ENCODE peak calls at places on chromosomes 3 and 15, in eight cellular contexts. One of them, this sample, is unnamed.

GRCh38 chr3:124600765-124601164 is 129.5 kb upstream of the UMPS start:
- DNase-seq in ovary: no peak
- DNase-seq in caudate nucleus: no peak
- DNase-seq in activated T-helper 1 cell treated with anti-CD3 and anti-CD28 coated beads, Interleukin-2, amount 50 U/mL, for 16 hours: no peak
- DNase-seq in kidney epithelial cell: no peak
- DNase-seq in LHCN-M2: no peak
- DNase-seq in T-helper 2 cell: no peak
- DNase-seq in HFFc6: no peak
- DNase-seq in this sample: no peak

GRCh38 chr3:185225523-185225922 is 28.3 kb downstream of the EHHADH start:
- DNase-seq in kidney epithelial cell: peak
- DNase-seq in ovary: no peak
- DNase-seq in HFFc6: peak
- DNase-seq in LHCN-M2: peak
- DNase-seq in T-helper 2 cell: no peak
- DNase-seq in activated T-helper 1 cell treated with anti-CD3 and anti-CD28 coated beads, Interleukin-2, amount 50 U/mL, for 16 hours: no peak
- DNase-seq in caudate nucleus: no peak
- DNase-seq in this sample: no peak

GRCh38 chr15:64456634-64457108 is 3.7 kb upstream of the ZNF609 start:
- DNase-seq in kidney epithelial cell: no peak
- DNase-seq in caudate nucleus: no peak
- DNase-seq in T-helper 2 cell: no peak
- DNase-seq in LHCN-M2: no peak
- DNase-seq in ovary: no peak
- DNase-seq in HFFc6: no peak
- DNase-seq in activated T-helper 1 cell treated with anti-CD3 and anti-CD28 coated beads, Interleukin-2, amount 50 U/mL, for 16 hours: no peak
- DNase-seq in this sample: no peak

GRCh38 chr15:40470423-40471104 is at the start of gene CHST14:
- DNase-seq in kidney epithelial cell: no peak
- DNase-seq in ovary: peak
- DNase-seq in activated T-helper 1 cell treated with anti-CD3 and anti-CD28 coated beads, Interleukin-2, amount 50 U/mL, for 16 hours: peak
- DNase-seq in HFFc6: peak
- DNase-seq in LHCN-M2: peak
- DNase-seq in caudate nucleus: peak
- DNase-seq in T-helper 2 cell: peak
- DNase-seq in this sample: peak

GRCh38 chr3:161132391-161132790 is 27.2 kb upstream of the B3GALNT1 start:
- DNase-seq in kidney epithelial cell: no peak
- DNase-seq in activated T-helper 1 cell treated with anti-CD3 and anti-CD28 coated beads, Interleukin-2, amount 50 U/mL, for 16 hours: no peak
- DNase-seq in caudate nucleus: no peak
- DNase-seq in LHCN-M2: no peak
- DNase-seq in HFFc6: no peak
- DNase-seq in ovary: no peak
- DNase-seq in T-helper 2 cell: no peak
- DNase-seq in this sample: no peak

GRCh38 chr3:8455451-8456117 is 46.0 kb upstream of the LMCD1 start:
- DNase-seq in T-helper 2 cell: no peak
- DNase-seq in ovary: no peak
- DNase-seq in caudate nucleus: no peak
- DNase-seq in HFFc6: no peak
- DNase-seq in LHCN-M2: no peak
- DNase-seq in activated T-helper 1 cell treated with anti-CD3 and anti-CD28 coated beads, Interleukin-2, amount 50 U/mL, for 16 hours: no peak
- DNase-seq in kidney epithelial cell: no peak
- DNase-seq in this sample: no peak

GRCh38 chr3:55873523-55874254 is 386.6 kb upstream of the WNT5A start:
- DNase-seq in caudate nucleus: no peak
- DNase-seq in HFFc6: no peak
- DNase-seq in ovary: no peak
- DNase-seq in LHCN-M2: peak
- DNase-seq in T-helper 2 cell: no peak
- DNase-seq in kidney epithelial cell: no peak
- DNase-seq in activated T-helper 1 cell treated with anti-CD3 and anti-CD28 coated beads, Interleukin-2, amount 50 U/mL, for 16 hours: no peak
- DNase-seq in this sample: no peak

GRCh38 chr15:63970723-63971426 is 75.4 kb downstream of the DAPK2 start:
- DNase-seq in kidney epithelial cell: no peak
- DNase-seq in caudate nucleus: no peak
- DNase-seq in T-helper 2 cell: peak
- DNase-seq in HFFc6: peak
- DNase-seq in ovary: no peak
- DNase-seq in LHCN-M2: no peak
- DNase-seq in activated T-helper 1 cell treated with anti-CD3 and anti-CD28 coated beads, Interleukin-2, amount 50 U/mL, for 16 hours: no peak
- DNase-seq in this sample: no peak

GRCh38 chr15:82044373-82045178 is 1.2 kb downstream of the MEX3B start:
- DNase-seq in ovary: peak
- DNase-seq in T-helper 2 cell: peak
- DNase-seq in caudate nucleus: no peak
- DNase-seq in HFFc6: peak
- DNase-seq in kidney epithelial cell: no peak
- DNase-seq in LHCN-M2: peak
- DNase-seq in activated T-helper 1 cell treated with anti-CD3 and anti-CD28 coated beads, Interleukin-2, amount 50 U/mL, for 16 hours: no peak
- DNase-seq in this sample: no peak

GRCh38 chr3:57977755-57978715 is 30.2 kb upstream of the FLNB start:
- DNase-seq in HFFc6: no peak
- DNase-seq in caudate nucleus: no peak
- DNase-seq in T-helper 2 cell: no peak
- DNase-seq in ovary: no peak
- DNase-seq in kidney epithelial cell: no peak
- DNase-seq in LHCN-M2: no peak
- DNase-seq in activated T-helper 1 cell treated with anti-CD3 and anti-CD28 coated beads, Interleukin-2, amount 50 U/mL, for 16 hours: no peak
- DNase-seq in this sample: no peak

GRCh38 chr3:44252332-44252731 is 10.6 kb downstream of the TOPAZ1 start:
- DNase-seq in LHCN-M2: no peak
- DNase-seq in activated T-helper 1 cell treated with anti-CD3 and anti-CD28 coated beads, Interleukin-2, amount 50 U/mL, for 16 hours: no peak
- DNase-seq in ovary: no peak
- DNase-seq in HFFc6: no peak
- DNase-seq in T-helper 2 cell: no peak
- DNase-seq in kidney epithelial cell: no peak
- DNase-seq in caudate nucleus: no peak
- DNase-seq in this sample: no peak

GRCh38 chr3:164459526-164460151 is 618.7 kb downstream of the SI start:
- DNase-seq in caudate nucleus: no peak
- DNase-seq in LHCN-M2: peak
- DNase-seq in activated T-helper 1 cell treated with anti-CD3 and anti-CD28 coated beads, Interleukin-2, amount 50 U/mL, for 16 hours: no peak
- DNase-seq in HFFc6: no peak
- DNase-seq in T-helper 2 cell: no peak
- DNase-seq in ovary: no peak
- DNase-seq in kidney epithelial cell: no peak
- DNase-seq in this sample: no peak

GRCh38 chr3:104856743-104857142 is 510.0 kb upstream of the ALCAM start:
- DNase-seq in caudate nucleus: no peak
- DNase-seq in kidney epithelial cell: no peak
- DNase-seq in ovary: no peak
- DNase-seq in T-helper 2 cell: no peak
- DNase-seq in activated T-helper 1 cell treated with anti-CD3 and anti-CD28 coated beads, Interleukin-2, amount 50 U/mL, for 16 hours: no peak
- DNase-seq in LHCN-M2: no peak
- DNase-seq in HFFc6: no peak
- DNase-seq in this sample: no peak

GRCh38 chr15:67839358-67839928 is 402 bp downstream of the RNU6-1 start:
- DNase-seq in activated T-helper 1 cell treated with anti-CD3 and anti-CD28 coated beads, Interleukin-2, amount 50 U/mL, for 16 hours: no peak
- DNase-seq in ovary: no peak
- DNase-seq in LHCN-M2: peak
- DNase-seq in T-helper 2 cell: peak
- DNase-seq in HFFc6: peak
- DNase-seq in kidney epithelial cell: no peak
- DNase-seq in caudate nucleus: no peak
- DNase-seq in this sample: peak

GRCh38 chr3:38646630-38647029 is 2.9 kb downstream of the SCN5A start:
- DNase-seq in T-helper 2 cell: peak
- DNase-seq in activated T-helper 1 cell treated with anti-CD3 and anti-CD28 coated beads, Interleukin-2, amount 50 U/mL, for 16 hours: no peak
- DNase-seq in kidney epithelial cell: no peak
- DNase-seq in LHCN-M2: no peak
- DNase-seq in caudate nucleus: no peak
- DNase-seq in HFFc6: no peak
- DNase-seq in ovary: no peak
- DNase-seq in this sample: no peak

GRCh38 chr3:16304065-16305010 is 39.3 kb downstream of the OXNAD1 start:
- DNase-seq in caudate nucleus: no peak
- DNase-seq in ovary: no peak
- DNase-seq in HFFc6: no peak
- DNase-seq in activated T-helper 1 cell treated with anti-CD3 and anti-CD28 coated beads, Interleukin-2, amount 50 U/mL, for 16 hours: no peak
- DNase-seq in LHCN-M2: no peak
- DNase-seq in T-helper 2 cell: no peak
- DNase-seq in kidney epithelial cell: no peak
- DNase-seq in this sample: no peak

GRCh38 chr3:162897286-162897685 is 1400.7 kb downstream of the OTOL1 start:
- DNase-seq in activated T-helper 1 cell treated with anti-CD3 and anti-CD28 coated beads, Interleukin-2, amount 50 U/mL, for 16 hours: no peak
- DNase-seq in HFFc6: no peak
- DNase-seq in T-helper 2 cell: no peak
- DNase-seq in LHCN-M2: no peak
- DNase-seq in caudate nucleus: no peak
- DNase-seq in ovary: no peak
- DNase-seq in kidney epithelial cell: no peak
- DNase-seq in this sample: no peak

GRCh38 chr3:148865039-148865438 is at the start of gene CPA3:
- DNase-seq in ovary: no peak
- DNase-seq in kidney epithelial cell: no peak
- DNase-seq in activated T-helper 1 cell treated with anti-CD3 and anti-CD28 coated beads, Interleukin-2, amount 50 U/mL, for 16 hours: no peak
- DNase-seq in LHCN-M2: no peak
- DNase-seq in T-helper 2 cell: no peak
- DNase-seq in HFFc6: no peak
- DNase-seq in caudate nucleus: no peak
- DNase-seq in this sample: no peak